ENCODE peak calls at places on chromosomes 11 and 22, in ten cellular contexts. V is left ventricle myocardium inferior, H is fibroblast of villous mesenchyme, Q is astrocyte of the spinal cord, G is fibroblast of mammary gland, T is ovary, F is MCF 10A, S is cardiac muscle cell, X is cardiac fibroblast, Y is choroid plexus epithelial cell. W is an unnamed sample.

GRCh38 chr11:124676386-124676785 is 2.7 kb downstream of the SPA17 start:
- DNase-seq in Q (no peak), S (no peak), V (no peak), F (peak; percentile 62), Y (peak; percentile 78), X (peak; percentile 74), T (no peak), H (peak; percentile 79), G (peak; percentile 65), W (no peak)

GRCh38 chr22:30183861-30184278 is 62.7 kb downstream of the LIF start:
- DNase-seq in Y (peak; percentile 76), G (no peak), X (no peak), V (no peak), H (peak; percentile 77), T (no peak), Q (peak; percentile 42), F (no peak), S (no peak), W (no peak)

GRCh38 chr11:20873054-20873453 is 203.7 kb downstream of the NELL1 start:
- DNase-seq in T (no peak), S (peak; percentile 64), G (no peak), Q (no peak), V (no peak), X (no peak), H (no peak), Y (no peak), F (peak; percentile 0), W (no peak)

GRCh38 chr11:3171931-3172560 is 6.9 kb upstream of the OSBPL5 start:
- DNase-seq in G (no peak), Q (no peak), H (no peak), Y (no peak), S (no peak), X (no peak), F (no peak), T (no peak), V (no peak), W (peak; percentile 44)

GRCh38 chr11:86519064-86519911 is 144.6 kb downstream of the CCDC81 start:
- DNase-seq in F (no peak), H (peak; percentile 74), X (peak; percentile 82), T (no peak), S (peak; percentile 42), Q (peak; percentile 86), G (peak; percentile 52), Y (peak; percentile 92), V (no peak), W (no peak)

GRCh38 chr11:104653011-104653806 is 245.1 kb downstream of the CASP12 start:
- DNase-seq in Y (peak; percentile 39), Q (peak; percentile 18), X (peak; percentile 44), F (no peak), H (peak; percentile 34), T (no peak), G (peak; percentile 20), S (no peak), V (no peak), W (no peak)

GRCh38 chr11:12449961-12450715 is 72.8 kb downstream of the PARVA start:
- DNase-seq in F (peak; percentile 47), Y (peak; percentile 49), H (no peak), S (no peak), X (no peak), G (peak; percentile 46), Q (peak; percentile 38), V (no peak), T (no peak), W (no peak)

GRCh38 chr11:62466444-62466843 is 47.6 kb downstream of the SCGB1A1 start:
- DNase-seq in Q (no peak), S (no peak), Y (no peak), H (peak; percentile 38), X (no peak), V (no peak), G (no peak), T (no peak), F (no peak), W (no peak)

GRCh38 chr11:46686886-46687810 is 13.3 kb downstream of the ARHGAP1 start:
- DNase-seq in T (no peak), Q (peak; percentile 78), S (no peak), Y (peak; percentile 54), F (peak; percentile 95), G (peak; percentile 95), V (no peak), X (peak; percentile 91), H (peak; percentile 69), W (no peak)

GRCh38 chr22:25765016-25765367 is 23.0 kb downstream of the MYO18B start:
- DNase-seq in G (no peak), S (no peak), V (no peak), Q (no peak), H (no peak), F (no peak), Y (no peak), X (no peak), T (no peak), W (peak; percentile 73)

DNA sequence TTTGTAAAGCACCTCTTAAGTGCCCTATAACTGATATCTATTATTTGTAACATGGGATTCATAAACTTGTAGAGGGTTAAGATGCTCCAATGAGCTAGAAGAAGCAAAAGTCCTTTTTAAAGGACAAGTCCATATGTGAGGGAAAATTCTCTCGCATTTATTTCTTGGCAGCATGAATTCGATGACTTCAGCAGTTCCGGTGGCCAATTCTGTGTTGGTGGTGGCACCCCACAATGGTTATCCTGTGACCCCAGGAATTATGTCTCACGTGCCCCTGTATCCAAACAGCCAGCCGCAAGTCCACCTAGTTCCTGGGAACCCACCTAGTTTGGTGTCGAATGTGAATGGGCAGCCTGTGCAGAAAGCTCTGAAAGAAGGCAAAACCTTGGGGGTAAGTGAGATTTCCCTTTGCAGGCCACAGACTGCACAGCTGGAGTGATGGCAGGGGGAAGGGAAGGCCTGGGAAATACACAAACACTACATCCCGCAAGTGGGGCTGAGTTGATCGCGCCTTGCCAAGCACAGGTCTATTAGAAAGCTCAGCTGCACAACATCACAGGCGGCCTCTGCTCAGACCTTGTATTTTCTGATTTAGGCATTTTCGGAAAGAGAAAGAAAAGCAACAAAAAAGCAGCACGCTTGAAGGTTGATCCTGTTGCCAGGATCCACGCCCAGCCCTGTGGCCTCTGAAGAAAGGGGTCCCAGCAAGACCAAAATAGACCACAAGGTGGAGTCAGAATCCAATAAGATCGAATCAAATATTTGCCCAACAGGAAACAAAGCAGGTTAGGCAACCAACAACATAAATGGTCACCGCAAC is 1.5 kb downstream of the MS4A8 start:
- DNase-seq in X (peak; percentile 16), T (peak; percentile 28), F (peak; percentile 29), G (peak; percentile 2), Q (no peak), Y (peak; percentile 23), S (peak; percentile 41), H (no peak), V (no peak), W (no peak)
- TF ChIP-seq CTCF in X (peak; percentile 25), T (no peak), F (peak; percentile 22), G (peak; percentile 13), Q (peak; percentile 21), Y (peak; percentile 51), S (peak; percentile 28), H (peak; percentile 8), V (peak; percentile 24), W (no peak)

GRCh38 chr11:93089474-93090102 is 108.2 kb downstream of the SLC36A4 start:
- DNase-seq in F (peak; percentile 72), Y (peak; percentile 87), H (peak; percentile 38), T (no peak), V (no peak), X (peak; percentile 81), S (peak; percentile 21), Q (peak; percentile 52), G (peak; percentile 54), W (no peak)
- TF ChIP-seq CTCF in F (no peak), Y (peak; percentile 87), H (peak; percentile 68), T (no peak), V (peak; percentile 53), X (peak; percentile 74), S (peak; percentile 79), Q (peak; percentile 69), G (peak; percentile 67), W (no peak)

DNA sequence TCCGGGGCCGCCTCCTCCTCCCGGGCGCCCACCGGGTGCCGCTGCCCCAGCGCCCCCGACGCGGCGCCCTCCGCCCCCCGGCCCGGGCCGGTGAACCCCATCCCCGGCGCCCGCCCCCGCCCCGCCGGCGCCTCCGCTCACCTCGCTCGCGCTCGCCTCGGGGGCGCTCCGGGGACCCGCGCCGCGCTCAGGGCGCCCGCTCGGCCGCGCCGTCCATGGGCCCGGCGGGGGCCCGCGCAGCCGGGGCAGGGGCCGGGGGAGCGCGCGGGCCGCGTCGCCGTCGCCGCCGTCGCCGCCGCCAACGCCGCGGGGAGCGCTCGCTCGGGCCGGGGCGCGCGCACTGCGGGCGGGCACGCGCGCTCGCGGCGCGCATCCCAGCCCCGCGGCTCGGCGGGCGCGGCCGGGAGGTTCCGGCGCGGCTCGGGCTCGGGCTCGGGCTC is 291 bp downstream of the DUSP8 start:
- DNase-seq in S (no peak), F (no peak), Q (no peak), V (no peak), Y (no peak), H (no peak), T (no peak), X (no peak), G (no peak), W (no peak)
- TF ChIP-seq CTCF in S (no peak), F (no peak), Q (no peak), V (no peak), Y (no peak), H (no peak), T (no peak), X (no peak), G (no peak), W (no peak)

DNA sequence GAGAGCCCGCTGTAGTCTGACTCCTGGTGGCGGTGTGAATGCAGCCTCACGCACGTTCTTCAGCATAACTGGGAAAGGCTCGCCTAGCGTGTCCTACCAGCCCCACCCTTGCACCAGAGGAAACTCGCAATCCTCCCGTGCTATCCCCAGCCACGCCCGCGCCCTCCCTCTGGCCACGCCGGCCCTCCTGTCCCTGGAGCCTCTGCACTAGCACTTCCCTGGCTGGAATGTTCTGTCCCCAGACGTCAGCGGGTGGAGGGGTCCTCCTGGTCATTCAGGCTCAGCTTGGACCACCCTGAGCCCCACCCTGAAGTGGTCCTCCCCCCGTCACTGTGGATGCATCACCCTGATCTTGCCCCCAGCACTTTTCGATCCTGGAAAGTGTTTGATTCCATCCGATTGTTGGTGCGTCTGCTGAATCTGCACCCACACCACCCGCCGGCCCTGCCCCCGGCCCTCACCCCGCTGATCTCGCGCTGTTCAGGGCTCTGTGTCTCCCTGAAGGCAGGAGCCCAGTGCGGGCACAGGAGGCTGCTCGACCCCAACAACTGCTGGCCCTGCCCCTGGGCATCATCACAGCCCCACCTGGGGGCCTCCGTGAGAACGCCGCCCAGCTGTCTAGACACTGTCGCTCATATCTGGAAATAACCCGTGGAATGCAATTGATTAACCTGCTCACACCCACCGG is 437.0 kb downstream of the TBC1D22A start:
- DNase-seq in H (no peak), Q (no peak), F (no peak), V (no peak), T (no peak), Y (no peak), G (no peak), X (no peak), S (no peak), W (no peak)
- TF ChIP-seq CTCF in H (no peak), Q (no peak), F (no peak), V (no peak), T (no peak), Y (no peak), G (no peak), X (no peak), S (no peak), W (no peak)